ENCODE peak calls at places on chromosomes 7 and 10, in five cellular contexts. One of them, this sample, is unnamed.

GRCh38 chr10:112842832-112843360 is 107.2 kb upstream of the TCF7L2 start:
- DNase-seq in stimulated activated CD8-positive, alpha-beta memory T cell treated with anti-CD3 and anti-CD28 coated beads, Interleukin-2, amount 100 ng/mL, for 1 hour: no peak
- DNase-seq in A549: no peak
- DNase-seq in Daoy: no peak
- DNase-seq in Peyer's patch: peak; percentile 57
- DNase-seq in this sample: no peak

GRCh38 chr7:79090543-79090942 is 362.9 kb downstream of the MAGI2 start:
- DNase-seq in stimulated activated CD8-positive, alpha-beta memory T cell treated with anti-CD3 and anti-CD28 coated beads, Interleukin-2, amount 100 ng/mL, for 1 hour: no peak
- DNase-seq in A549: no peak
- DNase-seq in Daoy: no peak
- DNase-seq in Peyer's patch: no peak
- DNase-seq in this sample: no peak

GRCh38 chr7:99267530-99268360 is 4.9 kb upstream of the MYH16 start:
- DNase-seq in stimulated activated CD8-positive, alpha-beta memory T cell treated with anti-CD3 and anti-CD28 coated beads, Interleukin-2, amount 100 ng/mL, for 1 hour: no peak
- DNase-seq in A549: peak; percentile 81
- DNase-seq in Daoy: peak; percentile 98
- DNase-seq in Peyer's patch: no peak
- DNase-seq in this sample: peak; percentile 79

GRCh38 chr7:101537205-101537604 is 91.9 kb downstream of the MYL10 start:
- DNase-seq in stimulated activated CD8-positive, alpha-beta memory T cell treated with anti-CD3 and anti-CD28 coated beads, Interleukin-2, amount 100 ng/mL, for 1 hour: no peak
- DNase-seq in A549: no peak
- DNase-seq in Daoy: no peak
- DNase-seq in Peyer's patch: no peak
- DNase-seq in this sample: no peak

GRCh38 chr7:985915-986741 is 3.1 kb downstream of the CYP2W1 start:
- DNase-seq in stimulated activated CD8-positive, alpha-beta memory T cell treated with anti-CD3 and anti-CD28 coated beads, Interleukin-2, amount 100 ng/mL, for 1 hour: no peak
- DNase-seq in A549: peak; percentile 38
- DNase-seq in Daoy: peak; percentile 71
- DNase-seq in Peyer's patch: peak; percentile 59
- DNase-seq in this sample: peak; percentile 39

GRCh38 chr7:107232568-107233090 is 63.8 kb downstream of the HBP1 start:
- DNase-seq in stimulated activated CD8-positive, alpha-beta memory T cell treated with anti-CD3 and anti-CD28 coated beads, Interleukin-2, amount 100 ng/mL, for 1 hour: no peak
- DNase-seq in A549: no peak
- DNase-seq in Daoy: peak; percentile 72
- DNase-seq in Peyer's patch: no peak
- DNase-seq in this sample: no peak

GRCh38 chr10:70619271-70620019 is 16.9 kb upstream of the PRF1 start:
- DNase-seq in stimulated activated CD8-positive, alpha-beta memory T cell treated with anti-CD3 and anti-CD28 coated beads, Interleukin-2, amount 100 ng/mL, for 1 hour: no peak
- DNase-seq in A549: peak; percentile 50
- DNase-seq in Daoy: peak; percentile 34
- DNase-seq in Peyer's patch: no peak
- DNase-seq in this sample: no peak

GRCh38 chr10:30000802-30001571 is 58.4 kb downstream of the JCAD start:
- DNase-seq in stimulated activated CD8-positive, alpha-beta memory T cell treated with anti-CD3 and anti-CD28 coated beads, Interleukin-2, amount 100 ng/mL, for 1 hour: no peak
- DNase-seq in A549: no peak
- DNase-seq in Daoy: peak; percentile 59
- DNase-seq in Peyer's patch: no peak
- DNase-seq in this sample: no peak

GRCh38 chr7:30285067-30285530 is 702 bp downstream of the ZNRF2 start:
- DNase-seq in stimulated activated CD8-positive, alpha-beta memory T cell treated with anti-CD3 and anti-CD28 coated beads, Interleukin-2, amount 100 ng/mL, for 1 hour: peak; percentile 14
- DNase-seq in A549: no peak
- DNase-seq in Daoy: no peak
- DNase-seq in Peyer's patch: peak; percentile 66
- DNase-seq in this sample: no peak